ENCODE peak calls at places on chromosomes 11 and 22, in four cellular contexts. N is K562, J is H1, O is GM12878. L is an unnamed sample.

GRCh38 chr11:112285918-112286317 is 25.3 kb upstream of the PLET1 start:
- DNase-seq in N (peak), O (no peak), J (no peak), L (no peak)

GRCh38 chr11:75195164-75195962 is 44.5 kb downstream of the SLCO2B1 start:
- DNase-seq in J (no peak), N (no peak), O (no peak), L (no peak)

GRCh38 chr11:67278135-67278938 is 10.8 kb upstream of the ANKRD13D start:
- DNase-seq in O (no peak), N (no peak), J (no peak), L (no peak)

GRCh38 chr11:120197254-120197891 is 13.5 kb upstream of the OAF start:
- DNase-seq in N (no peak), J (no peak), O (no peak), L (peak)

GRCh38 chr22:50544078-50544745 is 1.5 kb upstream of the KLHDC7B start:
- DNase-seq in J (no peak), O (no peak), N (no peak), L (no peak)

GRCh38 chr11:65425105-65425970 is 2.7 kb downstream of the NEAT1 start:
- DNase-seq in N (no peak), O (no peak), J (no peak), L (no peak)

GRCh38 chr11:16125796-16126195 is 230.6 kb downstream of the SOX6 start:
- DNase-seq in N (no peak), O (no peak), J (no peak), L (no peak)

GRCh38 chr11:66570117-66570825 is 1.9 kb upstream of the CTSF start:
- DNase-seq in N (no peak), O (no peak), J (no peak), L (no peak)

GRCh38 chr11:94525933-94526332 is 13.7 kb downstream of the C11orf97 start:
- DNase-seq in O (no peak), N (no peak), J (no peak), L (no peak)

GRCh38 chr22:25390297-25391240 is 171.1 kb downstream of the CRYBB2 start:
- DNase-seq in O (no peak), J (no peak), N (no peak), L (peak)

GRCh38 chr22:30422481-30423295 is 2.9 kb upstream of the MTFP1 start:
- DNase-seq in O (no peak), N (peak), J (peak), L (peak)

GRCh38 chr22:45208993-45209838 is 31.5 kb downstream of the KIAA0930 start:
- DNase-seq in J (peak), O (no peak), N (peak), L (no peak)

GRCh38 chr11:38411149-38411548 is 1813.1 kb upstream of the RAG2 start:
- DNase-seq in O (no peak), N (no peak), J (no peak), L (no peak)

GRCh38 chr11:124115782-124116616 is 749 bp downstream of the VWA5A start:
- DNase-seq in O (no peak), J (no peak), N (no peak), L (no peak)

GRCh38 chr11:121763526-121763925 is 310.8 kb upstream of the SORL1-AS1 start:
- DNase-seq in N (no peak), J (no peak), O (peak), L (no peak)

GRCh38 chr11:65811764-65812475 is 21.8 kb upstream of the SNX32 start:
- DNase-seq in J (no peak), N (no peak), O (no peak), L (no peak)

GRCh38 chr22:44861245-44861644 is 108.9 kb downstream of the ARHGAP8 start:
- DNase-seq in J (no peak), N (no peak), O (no peak), L (no peak)

GRCh38 chr11:30935861-30936260 is 349.7 kb upstream of the MPPED2 start:
- DNase-seq in N (no peak), O (no peak), J (no peak), L (no peak)

GRCh38 chr22:35376728-35377472 is 4.0 kb upstream of the HMOX1 start:
- DNase-seq in N (peak), J (peak), O (peak), L (peak)

GRCh38 chr22:32589007-32589406 is 114.4 kb downstream of the FBXO7 start:
- DNase-seq in J (no peak), N (no peak), O (no peak), L (no peak)

GRCh38 chr11:121426476-121427454 is 25.3 kb upstream of the SORL1 start:
- DNase-seq in J (no peak), O (no peak), N (peak), L (no peak)

GRCh38 chr22:19344420-19344819 is 52.9 kb upstream of the CLTCL1 start:
- DNase-seq in N (peak), O (no peak), J (no peak), L (no peak)

GRCh38 chr22:22855617-22856308 is 31.9 kb upstream of the IGLL5 start:
- DNase-seq in N (peak), O (no peak), J (no peak), L (peak)

GRCh38 chr22:46823654-46824053 is 61.2 kb downstream of the TBC1D22A start:
- DNase-seq in N (no peak), J (no peak), O (no peak), L (no peak)

GRCh38 chr11:68825603-68826002 is 16.1 kb downstream of the CPT1A start:
- DNase-seq in O (no peak), N (no peak), J (no peak), L (peak)

GRCh38 chr11:104323841-104324240 is 159.9 kb upstream of the PDGFD start:
- DNase-seq in N (no peak), J (no peak), O (no peak), L (no peak)

GRCh38 chr11:73632996-73633395 is 13.4 kb upstream of the PLEKHB1 start:
- DNase-seq in J (no peak), O (no peak), N (no peak), L (no peak)

GRCh38 chr11:5336331-5336730 is 7.0 kb downstream of the OR51B5 start:
- DNase-seq in N (no peak), O (no peak), J (no peak), L (no peak)

GRCh38 chr22:48276933-48277867 is 1514.8 kb downstream of the TBC1D22A start:
- DNase-seq in J (no peak), O (no peak), N (no peak), L (no peak)

GRCh38 chr11:17021550-17021949 is 7.3 kb upstream of the PLEKHA7 start:
- DNase-seq in O (no peak), J (no peak), N (no peak), L (no peak)

GRCh38 chr11:5577101-5577500 is 3.6 kb upstream of the OR52B6 start:
- DNase-seq in O (no peak), N (no peak), J (no peak), L (no peak)

DNA sequence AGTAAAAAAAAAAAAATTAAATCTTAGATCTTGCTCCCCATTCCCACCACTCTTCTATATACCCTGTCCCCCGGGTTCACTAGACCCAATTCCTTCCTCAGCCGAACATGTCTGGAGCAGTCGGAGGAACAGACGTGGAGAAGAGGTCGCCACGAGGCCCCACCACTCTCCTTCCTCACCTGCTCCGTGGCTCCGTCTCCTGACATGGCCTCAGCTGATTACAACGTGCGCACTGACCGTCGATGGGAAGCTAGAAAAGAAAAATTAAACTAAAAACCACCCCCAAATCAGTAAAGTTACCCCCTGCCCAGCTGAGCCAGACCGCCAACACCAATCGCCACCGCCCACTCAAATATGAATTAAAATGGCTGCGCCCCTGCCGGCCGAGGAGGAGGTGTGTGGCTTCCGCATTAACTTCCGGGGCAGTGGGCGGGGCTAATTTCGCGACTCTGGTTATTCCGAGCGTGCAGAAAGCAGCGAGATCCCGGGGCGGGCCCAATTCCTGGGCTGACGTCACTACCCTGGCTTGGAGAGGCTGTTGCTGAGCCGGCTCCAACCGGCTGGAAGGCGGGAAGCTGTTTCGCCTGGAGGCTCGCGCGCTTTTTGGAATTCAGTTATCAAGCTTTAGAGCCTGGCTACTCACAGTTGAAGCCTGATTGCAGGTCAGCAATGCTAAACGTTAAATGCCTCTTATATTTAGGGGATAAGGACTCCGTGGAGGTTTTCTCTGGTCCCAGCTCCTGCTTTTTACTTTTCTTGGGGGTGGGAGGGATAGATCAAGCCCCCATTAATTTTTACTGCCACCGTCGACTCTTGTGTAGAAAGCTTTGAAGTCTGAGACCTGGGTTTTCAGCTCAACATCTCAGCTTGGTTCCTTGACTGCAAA is at the start of gene CSTF3:
- DNase-seq in N (peak), O (peak), J (peak), L (peak)
- TF ChIP-seq EP300 in N (peak), O (no peak), J (peak), L (no peak)

GRCh38 chr11:108545909-108546501 is 47.6 kb downstream of the EXPH5 start:
- DNase-seq in O (no peak), J (no peak), N (no peak), L (no peak)
- H2AFZ ChIP-seq in O (no peak), J (no peak), N (no peak), L (no peak)

GRCh38 chr22:42895087-42895486 is 38.0 kb upstream of the ARFGAP3 start:
- DNase-seq in O (peak), N (no peak), J (no peak), L (no peak)
- TF ChIP-seq ATF3 in O (no peak), N (no peak), J (no peak), L (no peak)

GRCh38 chr11:11709447-11710239 is 87.8 kb upstream of the GALNT18 start:
- DNase-seq in O (peak), J (no peak), N (no peak), L (no peak)

GRCh38 chr11:11708256-11708655 is 86.5 kb upstream of the GALNT18 start:
- DNase-seq in N (no peak), J (no peak), O (no peak), L (no peak)

GRCh38 chr11:11703885-11704284 is 82.1 kb upstream of the GALNT18 start:
- DNase-seq in O (no peak), J (no peak), N (no peak), L (no peak)

GRCh38 chr11:11701070-11701469 is 79.3 kb upstream of the GALNT18 start:
- DNase-seq in O (no peak), J (no peak), N (no peak), L (no peak)

DNA sequence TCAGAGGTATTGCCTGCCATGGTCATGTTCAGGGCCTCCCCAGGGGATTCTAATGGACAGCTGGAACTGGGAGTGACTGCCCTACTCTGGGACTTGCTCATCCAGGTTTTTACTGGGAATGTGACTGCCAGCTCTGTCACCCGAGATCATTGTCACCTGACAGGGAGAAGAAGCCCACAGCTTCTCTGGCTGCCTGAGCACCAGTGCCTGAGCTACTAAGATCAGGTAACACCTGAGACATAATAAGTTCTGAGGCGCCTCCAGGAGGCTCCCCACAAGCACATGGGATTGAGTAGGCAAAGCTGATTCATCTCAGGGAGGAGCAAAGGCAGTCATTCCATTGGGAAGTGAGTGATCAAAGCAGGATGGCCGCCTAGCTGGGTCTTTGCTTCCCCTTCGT is 84.2 kb upstream of the GALNT18 start:
- DNase-seq in J (no peak), N (no peak), O (no peak), L (no peak)
- TF ChIP-seq EP300 in J (no peak), N (no peak), O (no peak), L (no peak)

GRCh38 chr11:35852056-35852455 is 91.8 kb upstream of the LDLRAD3 start:
- DNase-seq in J (no peak), O (no peak), N (no peak), L (no peak)
- H2AFZ ChIP-seq in J (no peak), O (no peak), N (no peak), L (no peak)

GRCh38 chr11:48019230-48019584 is 38.8 kb downstream of the PTPRJ start:
- DNase-seq in J (no peak), O (no peak), N (no peak), L (no peak)

GRCh38 chr11:48014917-48015316 is 34.6 kb downstream of the PTPRJ start:
- DNase-seq in J (no peak), N (no peak), O (no peak), L (no peak)

GRCh38 chr11:48018561-48019229 is 38.3 kb downstream of the PTPRJ start:
- DNase-seq in N (no peak), O (no peak), J (no peak), L (no peak)

GRCh38 chr11:48019597-48019996 is 39.2 kb downstream of the PTPRJ start:
- DNase-seq in J (no peak), N (no peak), O (no peak), L (no peak)

GRCh38 chr11:48017105-48017874 is 36.9 kb downstream of the PTPRJ start:
- DNase-seq in J (no peak), N (no peak), O (no peak), L (no peak)
- TF ChIP-seq ATF3 in J (no peak), N (no peak), O (no peak), L (no peak)

GRCh38 chr11:58578635-58579191 is at the start of gene ZFP91:
- DNase-seq in N (peak), J (peak), O (peak), L (peak)

GRCh38 chr11:58578136-58578634 is 678 bp upstream of the ZFP91 start:
- DNase-seq in O (peak), J (peak), N (peak), L (peak)

GRCh38 chr11:58577441-58578135 is 1.3 kb upstream of the ZFP91 start:
- DNase-seq in N (peak), O (peak), J (no peak), L (peak)

GRCh38 chr11:58580311-58580710 is 1.4 kb downstream of the ZFP91 start:
- DNase-seq in N (no peak), J (no peak), O (no peak), L (no peak)

DNA sequence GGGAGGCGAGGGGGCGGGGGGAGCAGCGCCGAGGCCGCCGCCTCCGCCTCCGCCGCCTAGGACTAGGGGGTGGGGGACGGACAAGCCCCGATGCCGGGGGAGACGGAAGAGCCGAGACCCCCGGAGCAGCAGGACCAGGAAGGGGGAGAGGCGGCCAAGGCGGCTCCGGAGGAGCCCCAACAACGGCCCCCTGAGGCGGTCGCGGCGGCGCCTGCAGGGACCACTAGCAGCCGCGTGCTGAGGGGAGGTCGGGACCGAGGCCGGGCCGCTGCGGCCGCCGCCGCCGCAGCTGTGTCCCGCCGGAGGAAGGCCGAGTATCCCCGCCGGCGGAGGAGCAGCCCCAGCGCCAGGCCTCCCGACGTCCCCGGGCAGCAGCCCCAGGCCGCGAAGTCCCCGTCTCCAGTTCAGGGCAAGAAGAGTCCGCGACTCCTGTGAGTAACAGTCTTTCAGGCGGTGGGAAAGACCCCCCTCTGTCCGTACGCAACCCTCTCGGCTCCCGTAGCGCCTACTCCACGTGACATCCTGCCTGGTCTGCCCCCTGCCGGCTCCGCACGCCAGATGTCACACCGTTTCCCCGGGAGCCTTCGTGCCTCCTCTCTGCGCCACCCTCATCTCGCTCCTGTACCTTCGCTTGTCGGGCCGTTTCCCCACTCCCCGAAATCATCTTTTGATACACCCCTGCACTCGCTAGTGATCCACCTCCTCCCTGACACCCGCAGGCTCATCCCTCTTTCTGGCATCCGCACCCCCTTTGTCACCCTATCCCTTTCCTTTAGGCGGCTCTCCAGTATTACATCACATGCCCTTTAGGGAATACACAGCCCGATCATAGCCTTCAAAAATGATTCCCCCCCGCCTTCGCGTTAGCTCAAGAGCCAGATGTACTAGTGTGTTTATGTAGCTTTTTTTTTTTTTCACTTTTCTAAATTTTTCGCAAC is 598 bp downstream of the ZFP91 start:
- DNase-seq in J (peak), N (peak), O (no peak), L (peak)
- TF ChIP-seq EP300 in J (no peak), N (peak), O (peak), L (no peak)

DNA sequence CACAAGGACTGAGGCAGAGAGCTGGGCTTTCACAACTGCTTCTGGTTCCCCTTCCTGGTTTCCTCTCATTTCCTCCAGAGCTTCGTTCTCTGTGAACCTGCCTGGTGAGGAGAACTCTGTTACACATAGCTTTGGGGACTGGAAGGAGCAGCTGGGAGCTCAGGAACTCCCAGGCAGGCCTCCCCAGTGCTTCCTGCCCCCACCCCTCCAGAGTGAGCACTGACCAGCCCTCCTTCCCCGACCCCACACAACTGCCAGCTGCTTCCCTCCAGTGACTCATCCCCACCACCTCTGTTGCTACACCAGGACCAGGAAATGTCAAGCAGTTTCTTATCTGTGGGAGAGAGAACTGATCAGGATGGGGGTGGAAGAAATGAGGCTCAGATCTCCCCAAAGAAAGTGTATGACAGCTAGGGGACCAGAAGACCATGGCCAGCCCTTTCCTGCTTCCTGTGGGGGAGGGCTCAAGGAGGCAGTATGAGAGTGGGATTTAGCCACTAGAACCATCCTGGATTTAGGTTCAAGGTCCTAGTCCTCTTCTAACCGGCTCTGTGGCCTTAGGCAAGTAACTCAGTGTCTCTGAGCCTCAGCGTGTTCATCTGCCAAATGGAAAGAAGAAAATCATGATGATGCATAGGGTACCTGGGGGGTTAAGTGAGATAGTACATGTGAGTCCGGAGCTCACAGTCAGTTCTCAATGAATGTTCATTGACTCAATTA is 4.5 kb upstream of the TP53I11 start:
- DNase-seq in J (no peak), N (peak), O (no peak), L (no peak)
- H2AFZ ChIP-seq in J (no peak), N (no peak), O (no peak), L (no peak)

L was measured in HepG2.